ENCODE peak calls at places on chromosomes 16 and 17, in five cellular contexts. F is neuronal stem cell, Y is IMR-90, B is H9, I is H1. J is an unnamed sample.

GRCh38 chr17:2093349-2093748 is 38.4 kb downstream of the HIC1 start:
- DNase-seq in F (no peak), Y (no peak), B (no peak), I (no peak), J (no peak)

GRCh38 chr16:78072275-78072674 is 27.2 kb upstream of the WWOX start:
- DNase-seq in F (no peak), Y (no peak), B (peak; percentile 65), I (peak; percentile 52), J (no peak)

GRCh38 chr17:2749784-2750181 is 331 bp upstream of the CCDC92B start:
- DNase-seq in F (peak; percentile 85), Y (peak; percentile 57), B (peak; percentile 93), I (peak; percentile 96), J (peak; percentile 62)

GRCh38 chr16:66549284-66550131 is at the start of gene TK2:
- DNase-seq in F (peak; percentile 54), Y (peak; percentile 72), B (peak; percentile 74), I (peak; percentile 80), J (peak; percentile 69)

GRCh38 chr17:35768796-35769195 is 8.1 kb downstream of the C17orf50 start:
- DNase-seq in F (no peak), Y (no peak), B (no peak), I (no peak), J (no peak)

GRCh38 chr17:66123163-66123562 is 68.8 kb downstream of the CEP112 start:
- DNase-seq in F (no peak), Y (peak; percentile 38), B (peak; percentile 39), I (no peak), J (peak; percentile 7)

GRCh38 chr16:83660282-83660681 is 147.5 kb upstream of the HSBP1 start:
- DNase-seq in F (no peak), Y (no peak), B (no peak), I (no peak), J (no peak)

GRCh38 chr17:43416998-43417891 is 18.5 kb downstream of the ARL4D start:
- DNase-seq in F (no peak), Y (peak; percentile 37), B (no peak), I (no peak), J (no peak)

GRCh38 chr16:35636831-35637230 is 2177.4 kb downstream of the TP53TG3F start:
- DNase-seq in F (no peak), Y (no peak), B (no peak), I (no peak), J (no peak)

GRCh38 chr17:33099906-33100305 is 108.3 kb downstream of the SPACA3 start:
- DNase-seq in F (no peak), Y (no peak), B (no peak), I (no peak), J (no peak)

GRCh38 chr16:67552476-67552875 is 9.8 kb upstream of the CTCF start:
- DNase-seq in F (no peak), Y (no peak), B (no peak), I (no peak), J (no peak)

GRCh38 chr16:81945665-81946064 is 65.6 kb downstream of the SDR42E1 start:
- DNase-seq in F (no peak), Y (peak; percentile 12), B (no peak), I (no peak), J (no peak)

GRCh38 chr17:73856585-73856984 is 212.3 kb upstream of the SDK2 start:
- DNase-seq in F (no peak), Y (no peak), B (no peak), I (no peak), J (no peak)

GRCh38 chr17:60391419-60392041 is 403 bp downstream of the USP32 start:
- DNase-seq in F (no peak), Y (no peak), B (no peak), I (no peak), J (no peak)
- H3K23ac ChIP-seq in F (peak overlapping the region; percentile 90), Y (peak overlapping the region; percentile 78), B (peak overlapping the region; percentile 39), I (no peak overlapping the region), J (peak overlapping the region; percentile 96)

GRCh38 chr17:7923290-7923628 is 6.4 kb downstream of the KCNAB3 start:
- DNase-seq in F (no peak), Y (no peak), B (no peak), I (no peak), J (no peak)
- H2AFZ ChIP-seq in F (no peak overlapping the region), Y (peak overlapping the region; percentile 90), B (no peak overlapping the region), I (no peak overlapping the region), J (peak overlapping the region; percentile 30)

GRCh38 chr16:58085171-58085570 is 44.0 kb downstream of the CFAP20 start:
- DNase-seq in F (no peak), Y (no peak), B (no peak), I (no peak), J (no peak)

GRCh38 chr16:58085584-58086251 is 43.5 kb downstream of the CFAP20 start:
- DNase-seq in F (no peak), Y (no peak), B (no peak), I (no peak), J (no peak)

GRCh38 chr16:58086381-58087208 is 42.6 kb downstream of the CFAP20 start:
- DNase-seq in F (no peak), Y (no peak), B (no peak), I (no peak), J (no peak)

GRCh38 chr16:58088116-58088515 is 41.1 kb downstream of the CFAP20 start:
- DNase-seq in F (no peak), Y (no peak), B (no peak), I (no peak), J (no peak)

GRCh38 chr16:58087209-58087913 is 41.8 kb downstream of the CFAP20 start:
- DNase-seq in F (no peak), Y (no peak), B (no peak), I (no peak), J (no peak)
- H3K23ac ChIP-seq in F (peak overlapping the region; percentile 8), Y (no peak overlapping the region), B (peak overlapping the region; percentile 17), I (peak overlapping the region; percentile 56), J (no peak overlapping the region)

GRCh38 chr16:64475627-64476351 is 646.1 kb downstream of the CDH11 start:
- DNase-seq in F (no peak), Y (peak; percentile 4), B (no peak), I (no peak), J (peak; percentile 39)

GRCh38 chr16:64478258-64478906 is 643.5 kb downstream of the CDH11 start:
- DNase-seq in F (no peak), Y (peak; percentile 54), B (no peak), I (no peak), J (peak; percentile 57)

GRCh38 chr16:64481497-64481896 is 640.4 kb downstream of the CDH11 start:
- DNase-seq in F (no peak), Y (no peak), B (no peak), I (no peak), J (peak; percentile 58)
- H2AFZ ChIP-seq in F (no peak overlapping the region), Y (no peak overlapping the region), B (no peak overlapping the region), I (no peak overlapping the region), J (no peak overlapping the region)

DNA sequence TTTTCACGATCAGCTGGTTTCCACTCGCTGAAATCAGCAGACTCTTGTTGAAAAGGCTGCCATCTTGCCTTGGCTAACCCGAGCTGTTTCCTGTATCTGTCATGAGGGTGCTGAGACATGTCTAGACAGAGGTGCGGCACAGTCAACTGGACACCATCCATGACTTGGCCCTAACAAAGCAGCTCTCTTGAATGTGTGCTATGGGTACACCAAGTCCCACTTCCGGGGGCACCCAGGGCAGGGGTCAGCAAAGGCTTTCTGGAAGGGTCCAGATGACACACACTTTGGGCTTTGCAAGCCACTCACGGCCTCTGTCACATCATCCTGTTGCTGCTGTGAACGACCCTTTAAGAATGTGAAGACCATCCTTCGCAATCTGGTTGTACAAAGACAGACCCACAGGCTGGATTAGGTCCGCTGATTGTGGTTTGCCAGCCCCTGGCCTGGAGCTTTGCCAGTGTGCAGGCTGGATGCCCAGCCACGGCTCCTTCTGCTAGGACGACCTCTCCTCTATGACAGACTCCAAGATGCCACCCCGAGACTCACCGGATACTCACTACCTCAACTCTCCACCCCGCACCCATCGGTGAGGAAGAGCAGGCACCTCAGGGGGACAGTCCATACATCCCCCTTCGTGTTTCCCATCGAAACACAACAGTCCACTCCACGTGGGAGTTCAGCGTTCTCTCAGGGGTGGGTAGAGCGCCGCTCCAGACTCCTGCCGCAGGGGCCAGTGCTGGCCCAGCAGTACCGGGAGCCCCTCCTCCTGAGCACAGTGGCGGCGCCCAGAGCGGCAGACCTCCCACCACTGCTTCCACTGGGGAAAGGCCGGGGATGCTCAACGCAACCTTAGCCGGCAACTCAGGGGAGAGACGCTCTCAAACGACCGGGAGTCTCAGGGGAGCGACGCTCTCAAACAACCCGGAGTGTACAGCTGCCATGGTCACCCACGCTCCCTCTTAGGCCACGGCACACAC is 123.5 kb downstream of the ANKRD11 start:
- DNase-seq in F (no peak), Y (no peak), B (no peak), I (no peak), J (no peak)
- H3K23ac ChIP-seq in F (peak overlapping the region; percentile 36), Y (no peak overlapping the region), B (no peak overlapping the region), I (no peak overlapping the region), J (no peak overlapping the region)

GRCh38 chr16:29009050-29009837 is 24.4 kb downstream of the LAT start:
- DNase-seq in F (no peak), Y (no peak), B (no peak), I (no peak), J (no peak)
- H2AFZ ChIP-seq in F (peak overlapping the region; percentile 34), Y (peak overlapping the region; percentile 8), B (no peak overlapping the region), I (peak overlapping the region; percentile 94), J (no peak overlapping the region)

DNA sequence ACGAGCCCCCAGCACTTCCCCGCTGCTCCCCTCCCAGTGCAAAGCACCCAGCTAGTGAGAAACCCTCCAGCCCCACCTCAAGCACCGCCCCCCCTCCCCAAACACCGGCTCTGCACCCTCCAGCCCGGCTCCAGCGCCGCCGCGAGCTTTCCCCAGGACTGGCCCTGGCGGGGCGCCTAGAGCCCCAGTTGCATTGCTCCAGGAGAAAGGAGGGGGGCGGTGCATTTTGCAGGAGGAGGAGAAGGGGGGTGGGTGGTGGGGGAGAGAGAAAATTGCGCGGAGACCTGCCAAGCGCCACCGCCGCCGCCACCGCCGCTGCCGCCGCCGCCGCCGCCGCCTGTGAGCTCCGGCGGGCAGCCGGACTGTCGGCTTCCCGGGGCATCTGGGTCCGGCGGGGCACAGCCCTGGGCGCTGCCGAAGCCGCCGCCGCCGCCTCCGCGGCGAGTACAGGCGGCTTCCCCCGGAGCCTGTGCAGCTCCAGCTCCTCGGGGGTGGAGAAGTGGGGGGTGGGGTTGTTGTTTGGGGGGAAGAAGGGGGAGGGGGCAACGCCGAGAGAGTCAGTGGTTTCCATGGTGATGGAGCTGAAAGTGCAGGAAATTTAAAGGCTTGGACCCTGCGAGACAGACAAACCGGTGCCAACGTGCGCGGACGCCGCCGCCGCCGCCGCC is at the start of gene NOG:
- DNase-seq in F (peak; percentile 77), Y (peak; percentile 54), B (peak; percentile 73), I (peak; percentile 73), J (peak; percentile 77)
- H3K23ac ChIP-seq in F (peak within 1 kb of the TSS; percentile 77), Y (peak within 1 kb of the TSS; percentile 65), B (no peak within 1 kb of the TSS), I (no peak within 1 kb of the TSS), J (peak within 1 kb of the TSS; percentile 97)

GRCh38 chr16:31458073-31458834 is 1.0 kb upstream of the ARMC5 start:
- DNase-seq in F (no peak), Y (peak; percentile 45), B (peak; percentile 60), I (peak; percentile 64), J (peak; percentile 65)
- H2AFZ ChIP-seq in F (peak overlapping the region; percentile 93), Y (peak overlapping the region; percentile 96), B (no peak overlapping the region), I (no peak overlapping the region), J (no peak overlapping the region)

J was measured in mesenchymal stem cell.